ENCODE peak calls at places on chromosomes 6 and 20, in seven cellular contexts. P is NCI-H82; I is AML-193; B is IMR-90; K is activated T-cell treated with anti-CD3 and anti-CD28 coated beads, Interleukin-2, amount 50 U/mL, for 72 hours; F is ascending aorta; Z is T-cell. Y is an unnamed sample.

GRCh38 chr20:43583982-43584432 is 6.7 kb upstream of the IFT52 start:
- DNase-seq in B (peak; percentile 97), K (no peak), P (no peak), Z (no peak), F (peak; percentile 82), I (peak; percentile 96), Y (no peak)

GRCh38 chr6:141169419-141169818 is 963.3 kb upstream of the GJE1 start:
- DNase-seq in K (no peak), B (peak; percentile 77), I (no peak), F (no peak), P (peak; percentile 5), Z (no peak), Y (peak; percentile 81)

GRCh38 chr6:57302477-57302876 is 15.0 kb upstream of the PRIM2 start:
- DNase-seq in F (no peak), I (no peak), B (peak; percentile 70), P (no peak), Z (no peak), K (no peak), Y (no peak)

GRCh38 chr6:166786704-166787293 is 159.7 kb upstream of the RPS6KA2 start:
- DNase-seq in P (peak; percentile 82), Z (no peak), F (no peak), K (peak; percentile 10), I (peak; percentile 81), B (peak; percentile 65), Y (peak; percentile 77)

GRCh38 chr6:106746660-106747059 is 117.3 kb downstream of the QRSL1 start:
- DNase-seq in K (no peak), I (no peak), P (no peak), F (no peak), B (peak; percentile 80), Z (no peak), Y (peak; percentile 72)

GRCh38 chr20:54625497-54625896 is 150.1 kb downstream of the DOK5 start:
- DNase-seq in B (no peak), K (no peak), Z (no peak), I (no peak), F (no peak), P (no peak), Y (peak; percentile 6)

GRCh38 chr6:22575190-22575589 is 5.8 kb downstream of the HDGFL1 start:
- DNase-seq in P (no peak), B (peak; percentile 53), I (no peak), F (no peak), Z (no peak), K (no peak), Y (no peak)

GRCh38 chr20:46221271-46221670 is 87.0 kb downstream of the CDH22 start:
- DNase-seq in I (no peak), F (no peak), K (no peak), P (peak; percentile 60), Z (no peak), B (no peak), Y (no peak)

GRCh38 chr6:143260857-143261256 is 189.6 kb downstream of the ADAT2 start:
- DNase-seq in K (no peak), F (no peak), P (no peak), B (peak; percentile 56), Z (no peak), I (no peak), Y (no peak)

GRCh38 chr6:143490244-143490643 is 21.3 kb downstream of the FUCA2 start:
- DNase-seq in P (no peak), Z (no peak), F (no peak), K (no peak), B (no peak), I (no peak), Y (peak; percentile 25)

GRCh38 chr20:32115196-32115767 is 5.8 kb downstream of the TM9SF4 start:
- DNase-seq in F (peak; percentile 5), Z (no peak), K (no peak), I (no peak), P (peak; percentile 53), B (no peak), Y (no peak)

GRCh38 chr6:140766999-140767398 is 1365.7 kb upstream of the GJE1 start:
- DNase-seq in I (no peak), F (no peak), P (no peak), Z (no peak), K (no peak), B (no peak), Y (no peak)

GRCh38 chr6:25895773-25896172 is 21.7 kb upstream of the SLC17A3 start:
- DNase-seq in B (no peak), K (no peak), Z (no peak), F (no peak), P (no peak), I (no peak), Y (no peak)

GRCh38 chr6:15254074-15254975 is 8.5 kb downstream of the JARID2 start:
- DNase-seq in K (no peak), I (peak; percentile 67), B (no peak), F (no peak), Z (no peak), P (peak; percentile 64), Y (peak; percentile 92)